ENCODE peak calls at places on chromosomes 2 and 18, in five cellular contexts. D is bronchial epithelial cell, L is endothelial cell, Q is GM23338, N is nephron progenitor cell. B is an unnamed sample.

GRCh38 chr18:50006470-50007046 is 188.4 kb downstream of the MYO5B start:
- DNase-seq in Q (no peak), D (no peak), N (no peak), L (no peak), B (peak)

GRCh38 chr2:235643680-235644117 is 149.9 kb downstream of the AGAP1 start:
- DNase-seq in D (no peak), N (no peak), L (no peak), Q (no peak), B (no peak)

GRCh38 chr2:38153476-38153875 is 77.5 kb upstream of the CYP1B1 start:
- DNase-seq in L (no peak), N (no peak), Q (no peak), D (no peak), B (no peak)

GRCh38 chr18:74609535-74609934 is 11.9 kb downstream of the ZNF407 start:
- DNase-seq in L (no peak), Q (no peak), N (no peak), D (peak), B (peak)

GRCh38 chr2:216519154-216519762 is 20.6 kb downstream of the RPL37A start:
- DNase-seq in N (peak), D (peak), Q (peak), L (peak), B (peak)

GRCh38 chr2:74930811-74931486 is 27.5 kb upstream of the POLE4 start:
- DNase-seq in D (no peak), Q (no peak), N (no peak), L (no peak), B (no peak)

GRCh38 chr2:39724828-39725144 is 54.3 kb downstream of the THUMPD2 start:
- DNase-seq in L (no peak), D (peak), N (no peak), Q (no peak), B (peak)

GRCh38 chr2:212595036-212595654 is 56.5 kb upstream of the ERBB4 start:
- DNase-seq in Q (peak), N (no peak), L (no peak), D (peak), B (peak)

GRCh38 chr2:128444816-128445532 is 126.3 kb upstream of the HS6ST1 start:
- DNase-seq in L (peak), Q (no peak), N (no peak), D (no peak), B (no peak)

GRCh38 chr18:36176739-36177138 is 10.6 kb upstream of the MOCOS start:
- DNase-seq in N (no peak), Q (no peak), L (no peak), D (peak), B (peak)

GRCh38 chr18:75923169-75923568 is 495.7 kb upstream of the SMIM21 start:
- DNase-seq in Q (no peak), N (no peak), L (no peak), D (peak), B (peak)

GRCh38 chr2:176522271-176522670 is 253.0 kb downstream of the MTX2 start:
- DNase-seq in L (no peak), D (no peak), N (no peak), Q (no peak), B (no peak)

GRCh38 chr2:235769046-235769445 is 275.2 kb downstream of the AGAP1 start:
- DNase-seq in Q (no peak), N (no peak), D (peak), L (no peak), B (peak)

GRCh38 chr2:162061021-162061420 is 13.0 kb downstream of the DPP4 start:
- DNase-seq in N (no peak), L (no peak), D (no peak), Q (no peak), B (no peak)

GRCh38 chr18:10771053-10771709 is 245.4 kb downstream of the NAPG start:
- DNase-seq in Q (no peak), D (peak), L (no peak), N (no peak), B (peak)

GRCh38 chr2:677056-677949 is at the start of gene TMEM18:
- DNase-seq in N (no peak), Q (peak), L (peak), D (peak), B (peak)

GRCh38 chr18:3726241-3726951 is 276.4 kb downstream of the TGIF1 start:
- DNase-seq in D (no peak), Q (no peak), L (no peak), N (no peak), B (no peak)

GRCh38 chr2:223066721-223067120 is 14.7 kb downstream of the KCNE4 start:
- DNase-seq in N (no peak), L (no peak), D (no peak), Q (no peak), B (no peak)

GRCh38 chr2:99380376-99381010 is 43.3 kb downstream of the EIF5B start:
- DNase-seq in D (no peak), Q (peak), N (no peak), L (no peak), B (no peak)

GRCh38 chr2:236980961-236981360 is 104.7 kb upstream of the COPS8 start:
- DNase-seq in Q (no peak), N (no peak), D (peak), L (no peak), B (peak)

GRCh38 chr18:26804474-26804873 is 61.0 kb downstream of the AQP4 start:
- DNase-seq in L (peak), N (peak), D (no peak), Q (peak), B (no peak)

GRCh38 chr18:24019641-24020331 is 5.2 kb downstream of the TTC39C start:
- DNase-seq in L (no peak), Q (no peak), D (no peak), N (no peak), B (no peak)

GRCh38 chr2:120204022-120204405 is 19.2 kb downstream of the TMEM185B start:
- DNase-seq in D (no peak), N (no peak), Q (no peak), L (no peak), B (no peak)

GRCh38 chr2:10619643-10620042 is 70.1 kb downstream of the NOL10 start:
- DNase-seq in Q (no peak), N (no peak), D (no peak), L (no peak), B (no peak)

GRCh38 chr2:127158614-127159290 is 51.8 kb upstream of the BIN1 start:
- DNase-seq in N (no peak), D (no peak), Q (no peak), L (no peak), B (no peak)

GRCh38 chr18:44552706-44553105 is 128.0 kb upstream of the SETBP1 start:
- DNase-seq in L (no peak), D (no peak), Q (peak), N (no peak), B (no peak)

DNA sequence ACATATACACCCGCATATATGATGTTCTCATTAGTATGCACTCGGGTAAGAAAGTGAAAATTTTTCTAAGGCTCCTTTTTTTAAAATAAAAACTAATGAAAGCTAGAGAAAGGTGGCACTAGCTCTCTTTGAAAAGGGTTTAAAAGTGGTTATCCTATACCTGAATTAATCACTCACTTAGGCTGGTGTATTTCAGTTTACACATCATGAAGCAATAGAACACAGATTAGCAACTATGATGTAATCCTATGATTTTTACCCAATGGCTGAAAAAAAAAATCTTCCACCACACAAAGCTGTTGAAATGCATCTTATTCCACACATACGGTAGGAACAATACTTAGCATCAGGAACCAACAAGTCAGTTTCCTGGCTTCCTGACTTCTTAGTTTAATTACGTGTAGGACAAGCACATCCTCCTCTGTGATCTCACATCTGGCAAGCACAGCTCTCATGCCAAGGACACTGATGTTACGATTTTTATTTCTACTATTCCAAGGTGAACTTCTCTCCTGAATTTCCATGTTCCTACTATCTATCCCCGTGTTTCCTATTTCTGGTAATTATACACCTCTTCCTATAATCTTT is 374.1 kb downstream of the NCKAP5 start:
- DNase-seq in L (no peak), D (peak), Q (no peak), N (no peak), B (peak)
- TF ChIP-seq CTCF in L (no peak), D (no peak), Q (no peak), N (no peak), B (no peak)

DNA sequence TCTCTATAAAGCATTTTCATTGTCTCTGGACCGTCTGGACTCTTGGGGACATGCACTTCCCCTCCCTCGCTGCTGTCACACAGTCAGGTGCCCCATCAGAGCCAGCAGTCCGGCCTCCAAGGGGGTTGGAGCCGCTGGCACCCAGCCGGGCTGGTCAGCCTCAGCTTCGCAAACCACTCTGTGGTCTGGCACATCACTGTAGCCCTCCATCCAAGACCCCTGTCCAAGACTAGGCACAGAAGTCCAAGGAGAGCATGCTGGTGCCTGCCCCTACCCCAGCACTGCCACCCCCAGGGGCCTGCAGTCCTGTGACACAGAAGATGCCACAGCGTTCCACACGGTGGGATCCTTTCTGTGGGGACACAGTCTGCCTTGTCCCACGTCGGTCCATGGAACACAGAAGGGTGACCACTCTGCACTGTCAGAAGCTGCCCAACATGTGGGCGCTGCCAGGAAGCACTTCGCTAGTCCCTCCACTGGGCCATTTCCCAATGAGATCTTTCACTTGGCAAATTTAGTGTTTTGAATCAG is 114.8 kb upstream of the GPC1 start:
- DNase-seq in L (no peak), N (no peak), D (no peak), Q (no peak), B (no peak)
- TF ChIP-seq CTCF in L (no peak), N (no peak), D (no peak), Q (no peak), B (no peak)

DNA sequence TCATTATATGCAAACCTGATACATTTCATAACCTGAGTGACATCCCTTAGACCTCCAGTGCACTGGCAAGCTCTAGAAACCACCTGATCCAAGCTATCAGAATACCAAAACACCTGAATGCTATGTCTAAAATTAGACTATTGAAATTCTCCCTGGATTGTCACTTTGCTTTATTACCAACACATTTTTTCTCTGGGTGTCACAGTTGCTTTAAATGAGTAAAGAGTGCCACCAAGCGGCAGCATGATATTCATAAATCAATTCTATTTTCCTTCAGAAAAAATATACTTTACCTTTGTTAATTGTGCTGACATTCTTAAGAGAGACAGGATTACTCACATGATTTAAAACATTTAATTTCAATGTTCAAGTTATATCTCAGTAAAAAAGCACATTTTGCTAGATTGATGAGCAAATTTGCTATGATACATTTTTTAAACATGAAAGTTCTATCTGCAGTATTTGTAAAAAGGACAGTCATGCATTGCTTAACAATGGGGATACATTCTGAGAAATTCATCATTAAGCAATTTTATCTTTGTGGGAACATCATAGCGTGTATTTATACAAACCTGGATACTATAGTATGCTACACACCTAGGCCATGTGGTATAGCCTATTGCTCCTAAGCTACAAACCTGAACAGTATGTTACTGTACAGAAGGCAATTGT is 338.4 kb upstream of the SLC39A10 start:
- DNase-seq in L (peak), Q (peak), N (peak), D (peak), B (peak)
- TF ChIP-seq CTCF in L (peak), Q (peak), N (peak), D (peak), B (peak)

GRCh38 chr18:37483221-37483971 is 82.2 kb downstream of the CELF4 start:
- DNase-seq in L (peak), N (peak), Q (peak), D (peak), B (peak)

GRCh38 chr18:37483984-37484892 is 81.4 kb downstream of the CELF4 start:
- DNase-seq in D (no peak), N (no peak), Q (peak), L (no peak), B (no peak)

GRCh38 chr18:37486848-37487247 is 78.8 kb downstream of the CELF4 start:
- DNase-seq in Q (no peak), D (no peak), N (no peak), L (no peak), B (no peak)

GRCh38 chr18:37487400-37487831 is 78.2 kb downstream of the CELF4 start:
- DNase-seq in Q (no peak), D (no peak), L (peak), N (peak), B (no peak)

DNA sequence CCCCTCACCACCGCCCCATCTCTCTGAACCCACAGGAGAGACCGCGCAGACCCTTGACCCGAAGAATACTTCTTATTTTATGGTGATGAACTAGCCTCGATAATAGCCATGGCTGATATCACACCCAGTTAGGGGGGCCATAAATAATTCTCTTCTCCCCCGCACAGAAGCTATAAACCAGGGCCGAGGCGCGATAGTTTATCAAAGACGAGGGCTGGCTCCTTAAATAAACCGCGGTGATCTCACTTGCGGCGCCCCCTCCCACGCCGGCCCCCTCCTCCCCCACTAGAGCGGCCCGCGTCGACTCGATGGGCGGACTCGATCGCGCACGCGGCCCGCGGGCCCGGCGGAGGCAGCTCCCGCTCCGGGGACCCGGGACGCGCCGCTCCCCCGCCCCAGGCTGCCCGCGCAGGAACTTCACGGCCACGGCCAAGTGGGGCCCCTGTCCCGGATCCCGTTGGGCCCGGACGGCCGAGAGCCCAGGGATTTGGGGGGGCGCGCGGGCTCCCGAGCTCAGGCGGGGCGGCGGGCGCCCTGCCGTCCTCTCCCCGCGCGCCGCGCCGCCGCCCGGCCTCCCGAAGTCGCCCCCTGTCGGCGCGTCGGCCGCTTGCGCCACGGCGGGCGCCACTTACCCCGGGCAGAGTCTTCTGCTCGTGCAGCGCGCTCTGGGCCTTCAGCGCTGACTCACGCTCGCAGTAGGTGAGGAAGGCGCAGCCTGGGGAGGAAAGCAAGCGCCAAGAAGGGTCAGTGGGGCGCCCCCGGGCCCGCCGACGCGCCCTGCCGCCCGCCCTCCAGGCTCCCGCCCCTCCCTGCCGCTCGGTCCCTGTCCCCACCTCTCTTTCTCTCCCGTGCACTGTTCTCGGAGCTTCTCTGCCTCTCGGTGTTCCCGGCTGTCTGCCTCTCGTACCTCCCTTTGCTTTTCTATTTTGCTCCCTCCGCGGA is 80.4 kb downstream of the CELF4 start:
- DNase-seq in L (peak), N (peak), D (peak), Q (peak), B (peak)
- TF ChIP-seq CTCF in L (peak), N (peak), D (peak), Q (peak), B (no peak)

GRCh38 chr2:100520224-100520623 is 42.6 kb upstream of the PDCL3 start:
- DNase-seq in Q (no peak), L (no peak), D (peak), N (no peak), B (peak)
- TF ChIP-seq CTCF in Q (no peak), L (no peak), D (no peak), N (no peak), B (no peak)